ENCODE peak calls at places on chromosomes 6 and 20, in nine cellular contexts. One of them, this sample, is unnamed.

GRCh38 chr6:109379706-109380105 is 2.6 kb downstream of the CD164 start:
- DNase-seq in tibial nerve: no peak
- DNase-seq in Peyer's patch: no peak
- DNase-seq in heart left ventricle: no peak
- DNase-seq in colonic mucosa: no peak
- DNase-seq in mucosa of descending colon: no peak
- DNase-seq in ovary: no peak
- DNase-seq in CD8-positive, alpha-beta memory T cell: no peak
- DNase-seq in stomach: no peak
- DNase-seq in this sample: no peak

GRCh38 chr6:43093361-43094289 is 17.5 kb downstream of the PTK7 start:
- DNase-seq in tibial nerve: no peak
- DNase-seq in Peyer's patch: no peak
- DNase-seq in heart left ventricle: no peak
- DNase-seq in colonic mucosa: peak; percentile 34
- DNase-seq in mucosa of descending colon: no peak
- DNase-seq in ovary: no peak
- DNase-seq in CD8-positive, alpha-beta memory T cell: no peak
- DNase-seq in stomach: peak; percentile 34
- DNase-seq in this sample: no peak

GRCh38 chr6:45715508-45715803 is 300.2 kb downstream of the CLIC5 start:
- DNase-seq in tibial nerve: no peak
- DNase-seq in Peyer's patch: no peak
- DNase-seq in heart left ventricle: no peak
- DNase-seq in colonic mucosa: no peak
- DNase-seq in mucosa of descending colon: no peak
- DNase-seq in ovary: no peak
- DNase-seq in CD8-positive, alpha-beta memory T cell: no peak
- DNase-seq in stomach: no peak
- DNase-seq in this sample: no peak

GRCh38 chr20:61812121-61812520 is 253.6 kb downstream of the TAF4 start:
- DNase-seq in tibial nerve: no peak
- DNase-seq in Peyer's patch: peak; percentile 22
- DNase-seq in heart left ventricle: no peak
- DNase-seq in colonic mucosa: no peak
- DNase-seq in mucosa of descending colon: peak; percentile 14
- DNase-seq in ovary: no peak
- DNase-seq in CD8-positive, alpha-beta memory T cell: no peak
- DNase-seq in stomach: no peak
- DNase-seq in this sample: no peak

GRCh38 chr6:31227143-31227542 is 44.7 kb downstream of the HLA-C start:
- DNase-seq in tibial nerve: no peak
- DNase-seq in Peyer's patch: no peak
- DNase-seq in heart left ventricle: no peak
- DNase-seq in colonic mucosa: no peak
- DNase-seq in mucosa of descending colon: no peak
- DNase-seq in ovary: no peak
- DNase-seq in CD8-positive, alpha-beta memory T cell: no peak
- DNase-seq in stomach: no peak
- DNase-seq in this sample: no peak

GRCh38 chr20:62977613-62978558 is 25.4 kb downstream of the SLC17A9 start:
- DNase-seq in tibial nerve: no peak
- DNase-seq in Peyer's patch: no peak
- DNase-seq in heart left ventricle: no peak
- DNase-seq in colonic mucosa: peak; percentile 58
- DNase-seq in mucosa of descending colon: peak; percentile 71
- DNase-seq in ovary: no peak
- DNase-seq in CD8-positive, alpha-beta memory T cell: peak; percentile 90
- DNase-seq in stomach: peak; percentile 60
- DNase-seq in this sample: peak; percentile 73

GRCh38 chr6:160930547-160931377 is 60.8 kb upstream of the MAP3K4 start:
- DNase-seq in tibial nerve: peak; percentile 58
- DNase-seq in Peyer's patch: peak; percentile 80
- DNase-seq in heart left ventricle: peak; percentile 88
- DNase-seq in colonic mucosa: peak; percentile 75
- DNase-seq in mucosa of descending colon: peak; percentile 61
- DNase-seq in ovary: peak; percentile 88
- DNase-seq in CD8-positive, alpha-beta memory T cell: no peak
- DNase-seq in stomach: peak; percentile 76
- DNase-seq in this sample: peak; percentile 50

GRCh38 chr6:31729979-31730630 is 1.0 kb upstream of the DDAH2 start:
- DNase-seq in tibial nerve: peak; percentile 92
- DNase-seq in Peyer's patch: peak; percentile 88
- DNase-seq in heart left ventricle: peak; percentile 95
- DNase-seq in colonic mucosa: peak; percentile 92
- DNase-seq in mucosa of descending colon: peak; percentile 93
- DNase-seq in ovary: peak; percentile 97
- DNase-seq in CD8-positive, alpha-beta memory T cell: peak; percentile 82
- DNase-seq in stomach: peak; percentile 83
- DNase-seq in this sample: peak; percentile 51

GRCh38 chr6:98834060-98835031 is at the start of gene POU3F2:
- DNase-seq in tibial nerve: peak; percentile 51
- DNase-seq in Peyer's patch: peak; percentile 74
- DNase-seq in heart left ventricle: peak; percentile 76
- DNase-seq in colonic mucosa: peak; percentile 68
- DNase-seq in mucosa of descending colon: peak; percentile 66
- DNase-seq in ovary: peak; percentile 88
- DNase-seq in CD8-positive, alpha-beta memory T cell: peak; percentile 68
- DNase-seq in stomach: peak; percentile 60
- DNase-seq in this sample: peak; percentile 60

GRCh38 chr6:87082160-87082721 is 12.7 kb downstream of the CGA start:
- DNase-seq in tibial nerve: no peak
- DNase-seq in Peyer's patch: no peak
- DNase-seq in heart left ventricle: no peak
- DNase-seq in colonic mucosa: no peak
- DNase-seq in mucosa of descending colon: no peak
- DNase-seq in ovary: no peak
- DNase-seq in CD8-positive, alpha-beta memory T cell: no peak
- DNase-seq in stomach: no peak
- DNase-seq in this sample: no peak

GRCh38 chr20:56195946-56196345 is 52.6 kb upstream of the MC3R start:
- DNase-seq in tibial nerve: no peak
- DNase-seq in Peyer's patch: no peak
- DNase-seq in heart left ventricle: no peak
- DNase-seq in colonic mucosa: no peak
- DNase-seq in mucosa of descending colon: no peak
- DNase-seq in ovary: no peak
- DNase-seq in CD8-positive, alpha-beta memory T cell: no peak
- DNase-seq in stomach: no peak
- DNase-seq in this sample: no peak

GRCh38 chr6:88866856-88867255 is 96.6 kb downstream of the RNGTT start:
- DNase-seq in tibial nerve: no peak
- DNase-seq in Peyer's patch: no peak
- DNase-seq in heart left ventricle: no peak
- DNase-seq in colonic mucosa: no peak
- DNase-seq in mucosa of descending colon: no peak
- DNase-seq in ovary: no peak
- DNase-seq in CD8-positive, alpha-beta memory T cell: no peak
- DNase-seq in stomach: no peak
- DNase-seq in this sample: no peak

GRCh38 chr6:136249811-136250685 is at the start of gene MTFR2:
- DNase-seq in tibial nerve: peak; percentile 83
- DNase-seq in Peyer's patch: peak; percentile 93
- DNase-seq in heart left ventricle: peak; percentile 94
- DNase-seq in colonic mucosa: peak; percentile 99
- DNase-seq in mucosa of descending colon: peak; percentile 95
- DNase-seq in ovary: peak; percentile 91
- DNase-seq in CD8-positive, alpha-beta memory T cell: peak; percentile 97
- DNase-seq in stomach: peak; percentile 95
- DNase-seq in this sample: peak; percentile 86

GRCh38 chr20:19647992-19648391 is 110.1 kb upstream of the RIN2 start:
- DNase-seq in tibial nerve: no peak
- DNase-seq in Peyer's patch: no peak
- DNase-seq in heart left ventricle: no peak
- DNase-seq in colonic mucosa: no peak
- DNase-seq in mucosa of descending colon: no peak
- DNase-seq in ovary: no peak
- DNase-seq in CD8-positive, alpha-beta memory T cell: no peak
- DNase-seq in stomach: no peak
- DNase-seq in this sample: no peak

GRCh38 chr6:101650402-101651100 is 257.0 kb downstream of the GRIK2 start:
- DNase-seq in tibial nerve: no peak
- DNase-seq in Peyer's patch: no peak
- DNase-seq in heart left ventricle: no peak
- DNase-seq in colonic mucosa: no peak
- DNase-seq in mucosa of descending colon: no peak
- DNase-seq in ovary: no peak
- DNase-seq in CD8-positive, alpha-beta memory T cell: no peak
- DNase-seq in stomach: no peak
- DNase-seq in this sample: no peak

GRCh38 chr20:64165866-64166600 is 1.8 kb downstream of the MYT1 start:
- DNase-seq in tibial nerve: no peak
- DNase-seq in Peyer's patch: no peak
- DNase-seq in heart left ventricle: no peak
- DNase-seq in colonic mucosa: no peak
- DNase-seq in mucosa of descending colon: no peak
- DNase-seq in ovary: no peak
- DNase-seq in CD8-positive, alpha-beta memory T cell: no peak
- DNase-seq in stomach: no peak
- DNase-seq in this sample: no peak

GRCh38 chr20:18331694-18332093 is 43.4 kb downstream of the ZNF133 start:
- DNase-seq in tibial nerve: no peak
- DNase-seq in Peyer's patch: no peak
- DNase-seq in heart left ventricle: no peak
- DNase-seq in colonic mucosa: no peak
- DNase-seq in mucosa of descending colon: no peak
- DNase-seq in ovary: no peak
- DNase-seq in CD8-positive, alpha-beta memory T cell: no peak
- DNase-seq in stomach: no peak
- DNase-seq in this sample: no peak
- H3K9me3 ChIP-seq in tibial nerve: peaks cover 23% of the 10 kb centered on the region
- H3K9me3 ChIP-seq in Peyer's patch: peaks cover 7% of the 10 kb centered on the region
- H3K9me3 ChIP-seq in heart left ventricle: peaks cover 59% of the 10 kb centered on the region
- H3K9me3 ChIP-seq in colonic mucosa: no peaks in the 10 kb centered on the region
- H3K9me3 ChIP-seq in mucosa of descending colon: peaks cover 31% of the 10 kb centered on the region
- H3K9me3 ChIP-seq in ovary: no peaks in the 10 kb centered on the region
- H3K9me3 ChIP-seq in CD8-positive, alpha-beta memory T cell: no peaks in the 10 kb centered on the region
- H3K9me3 ChIP-seq in stomach: peaks cover 60% of the 10 kb centered on the region
- H3K9me3 ChIP-seq in this sample: peaks cover 21% of the 10 kb centered on the region

DNA sequence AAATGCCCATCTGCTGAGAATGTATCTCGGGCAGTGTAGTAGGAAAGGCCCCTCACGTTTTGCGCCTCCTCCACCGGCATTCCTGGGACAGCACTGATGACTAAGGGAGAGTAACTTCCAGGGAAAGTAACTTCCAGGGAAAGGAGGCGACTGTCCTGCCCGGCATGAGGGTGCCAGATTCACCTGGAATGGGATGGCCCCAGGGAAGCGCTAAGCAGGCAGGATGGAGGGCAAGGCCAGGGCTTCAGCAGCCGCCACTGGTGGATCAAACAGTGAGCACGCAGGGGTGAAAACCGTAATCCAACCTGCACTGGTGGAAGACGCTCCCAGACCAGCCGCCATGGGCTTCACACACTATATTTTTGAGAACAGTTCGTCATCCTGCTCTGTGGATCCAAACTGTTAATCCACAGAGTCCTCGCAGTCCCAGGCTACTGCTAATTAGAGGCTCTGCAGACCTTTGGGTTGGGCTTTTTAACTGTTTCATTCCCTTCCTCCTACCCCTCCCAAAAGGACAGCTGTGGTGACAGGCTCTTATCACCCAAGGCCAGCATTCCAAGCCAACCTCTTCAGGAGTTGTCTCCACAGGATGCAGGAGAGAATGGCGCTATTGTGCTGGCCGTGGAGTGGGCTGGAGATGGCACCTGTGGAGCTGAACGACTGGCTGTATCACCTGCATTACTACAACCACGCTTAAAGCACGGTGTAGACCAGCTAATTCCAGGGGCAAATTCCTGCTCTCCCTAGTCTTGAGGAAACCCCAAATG is 178.9 kb downstream of the DLL1 start:
- DNase-seq in tibial nerve: no peak
- DNase-seq in Peyer's patch: peak; percentile 26
- DNase-seq in heart left ventricle: peak; percentile 25
- DNase-seq in colonic mucosa: no peak
- DNase-seq in mucosa of descending colon: no peak
- DNase-seq in ovary: peak; percentile 15
- DNase-seq in CD8-positive, alpha-beta memory T cell: no peak
- DNase-seq in stomach: peak; percentile 10
- DNase-seq in this sample: no peak
- H3K9me3 ChIP-seq in tibial nerve: no peaks in the 10 kb centered on the region
- H3K9me3 ChIP-seq in Peyer's patch: no peaks in the 10 kb centered on the region
- H3K9me3 ChIP-seq in heart left ventricle: no peaks in the 10 kb centered on the region
- H3K9me3 ChIP-seq in colonic mucosa: no peaks in the 10 kb centered on the region
- H3K9me3 ChIP-seq in mucosa of descending colon: no peaks in the 10 kb centered on the region
- H3K9me3 ChIP-seq in ovary: no peaks in the 10 kb centered on the region
- H3K9me3 ChIP-seq in CD8-positive, alpha-beta memory T cell: no peaks in the 10 kb centered on the region
- H3K9me3 ChIP-seq in stomach: no peaks in the 10 kb centered on the region
- H3K9me3 ChIP-seq in this sample: no peaks in the 10 kb centered on the region

GRCh38 chr20:59733326-59733725 is 129.0 kb downstream of the PHACTR3 start:
- DNase-seq in tibial nerve: no peak
- DNase-seq in Peyer's patch: no peak
- DNase-seq in heart left ventricle: no peak
- DNase-seq in colonic mucosa: no peak
- DNase-seq in mucosa of descending colon: no peak
- DNase-seq in ovary: no peak
- DNase-seq in CD8-positive, alpha-beta memory T cell: no peak
- DNase-seq in stomach: no peak
- DNase-seq in this sample: no peak

GRCh38 chr20:59735486-59735885 is 131.1 kb downstream of the PHACTR3 start:
- DNase-seq in tibial nerve: no peak
- DNase-seq in Peyer's patch: no peak
- DNase-seq in heart left ventricle: no peak
- DNase-seq in colonic mucosa: no peak
- DNase-seq in mucosa of descending colon: no peak
- DNase-seq in ovary: no peak
- DNase-seq in CD8-positive, alpha-beta memory T cell: no peak
- DNase-seq in stomach: no peak
- DNase-seq in this sample: no peak

GRCh38 chr20:59729476-59729875 is 125.1 kb downstream of the PHACTR3 start:
- DNase-seq in tibial nerve: no peak
- DNase-seq in Peyer's patch: no peak
- DNase-seq in heart left ventricle: no peak
- DNase-seq in colonic mucosa: no peak
- DNase-seq in mucosa of descending colon: no peak
- DNase-seq in ovary: no peak
- DNase-seq in CD8-positive, alpha-beta memory T cell: no peak
- DNase-seq in stomach: no peak
- DNase-seq in this sample: no peak

GRCh38 chr20:59728722-59729430 is 124.5 kb downstream of the PHACTR3 start:
- DNase-seq in tibial nerve: no peak
- DNase-seq in Peyer's patch: no peak
- DNase-seq in heart left ventricle: no peak
- DNase-seq in colonic mucosa: peak; percentile 2
- DNase-seq in mucosa of descending colon: no peak
- DNase-seq in ovary: no peak
- DNase-seq in CD8-positive, alpha-beta memory T cell: no peak
- DNase-seq in stomach: no peak
- DNase-seq in this sample: no peak

GRCh38 chr20:59731371-59731770 is 127.0 kb downstream of the PHACTR3 start:
- DNase-seq in tibial nerve: no peak
- DNase-seq in Peyer's patch: no peak
- DNase-seq in heart left ventricle: no peak
- DNase-seq in colonic mucosa: no peak
- DNase-seq in mucosa of descending colon: no peak
- DNase-seq in ovary: no peak
- DNase-seq in CD8-positive, alpha-beta memory T cell: no peak
- DNase-seq in stomach: no peak
- DNase-seq in this sample: no peak
- H3K9me3 ChIP-seq in tibial nerve: no peaks in the 10 kb centered on the region
- H3K9me3 ChIP-seq in Peyer's patch: no peaks in the 10 kb centered on the region
- H3K9me3 ChIP-seq in heart left ventricle: no peaks in the 10 kb centered on the region
- H3K9me3 ChIP-seq in colonic mucosa: no peaks in the 10 kb centered on the region
- H3K9me3 ChIP-seq in mucosa of descending colon: no peaks in the 10 kb centered on the region
- H3K9me3 ChIP-seq in ovary: no peaks in the 10 kb centered on the region
- H3K9me3 ChIP-seq in CD8-positive, alpha-beta memory T cell: no peaks in the 10 kb centered on the region
- H3K9me3 ChIP-seq in stomach: no peaks in the 10 kb centered on the region
- H3K9me3 ChIP-seq in this sample: no peaks in the 10 kb centered on the region

GRCh38 chr6:107941627-107942026 is 16.4 kb downstream of the SEC63 start:
- DNase-seq in tibial nerve: no peak
- DNase-seq in Peyer's patch: no peak
- DNase-seq in heart left ventricle: no peak
- DNase-seq in colonic mucosa: no peak
- DNase-seq in mucosa of descending colon: no peak
- DNase-seq in ovary: no peak
- DNase-seq in CD8-positive, alpha-beta memory T cell: no peak
- DNase-seq in stomach: no peak
- DNase-seq in this sample: no peak
- H3K9me3 ChIP-seq in tibial nerve: no peaks in the 10 kb centered on the region
- H3K9me3 ChIP-seq in Peyer's patch: no peaks in the 10 kb centered on the region
- H3K9me3 ChIP-seq in heart left ventricle: no peaks in the 10 kb centered on the region
- H3K9me3 ChIP-seq in colonic mucosa: no peaks in the 10 kb centered on the region
- H3K9me3 ChIP-seq in mucosa of descending colon: no peaks in the 10 kb centered on the region
- H3K9me3 ChIP-seq in ovary: no peaks in the 10 kb centered on the region
- H3K9me3 ChIP-seq in CD8-positive, alpha-beta memory T cell: no peaks in the 10 kb centered on the region
- H3K9me3 ChIP-seq in stomach: no peaks in the 10 kb centered on the region
- H3K9me3 ChIP-seq in this sample: no peaks in the 10 kb centered on the region

This sample was measured in CD4-positive, alpha-beta T cell.